ENCODE peak calls at places on chromosomes 1 and 21, in eight cellular contexts. C is HCT116, O is SK-N-SH, G is endothelial cell of umbilical vein, F is GM12878, K is K562, W is H1, Y is HepG2. Q is an unnamed sample.

GRCh38 chr1:29485096-29485925 is 249.0 kb downstream of the PTPRU start:
- DNase-seq in C (no peak), O (no peak), G (no peak), F (no peak), K (no peak), W (no peak), Y (no peak), Q (no peak)

GRCh38 chr1:41856361-41857285 is 62.1 kb downstream of the HIVEP3 start:
- DNase-seq in C (no peak), O (no peak), G (no peak), F (no peak), K (no peak), W (no peak), Y (no peak), Q (no peak)

GRCh38 chr1:96581786-96582185 is 139.8 kb upstream of the PTBP2 start:
- DNase-seq in C (no peak), O (no peak), G (no peak), F (no peak), K (no peak), W (no peak), Y (no peak), Q (no peak)

GRCh38 chr1:107572674-107573205 is 392.2 kb downstream of the VAV3 start:
- DNase-seq in C (no peak), O (no peak), G (no peak), F (no peak), K (no peak), W (no peak), Y (no peak), Q (no peak)

GRCh38 chr1:172320723-172321122 is 99.8 kb upstream of the C1orf105 start:
- DNase-seq in C (no peak), O (no peak), G (peak; percentile 77), F (no peak), K (no peak), W (no peak), Y (no peak), Q (no peak)

GRCh38 chr1:111864862-111865261 is 109.2 kb downstream of the DDX20 start:
- DNase-seq in C (no peak), O (no peak), G (no peak), F (no peak), K (peak; percentile 4), W (no peak), Y (no peak), Q (no peak)

GRCh38 chr1:183291216-183291762 is 105.2 kb downstream of the LAMC2 start:
- DNase-seq in C (no peak), O (no peak), G (peak; percentile 16), F (no peak), K (no peak), W (no peak), Y (no peak), Q (no peak)

GRCh38 chr1:65097081-65097480 is 50.9 kb upstream of the AK4 start:
- DNase-seq in C (no peak), O (no peak), G (no peak), F (no peak), K (no peak), W (no peak), Y (no peak), Q (no peak)

GRCh38 chr1:151990856-151991198 is 2.8 kb downstream of the S100A10 start:
- DNase-seq in C (no peak), O (no peak), G (peak; percentile 80), F (no peak), K (no peak), W (no peak), Y (peak; percentile 73), Q (no peak)

GRCh38 chr1:177286396-177286795 is 115.6 kb downstream of the BRINP2 start:
- DNase-seq in C (no peak), O (no peak), G (no peak), F (no peak), K (no peak), W (no peak), Y (no peak), Q (no peak)

GRCh38 chr1:236733654-236734053 is 47.4 kb downstream of the ACTN2 start:
- DNase-seq in C (no peak), O (no peak), G (peak; percentile 31), F (no peak), K (no peak), W (no peak), Y (no peak), Q (no peak)

GRCh38 chr1:20590313-20590777 is 1.4 kb downstream of the CDA start:
- DNase-seq in C (no peak), O (peak; percentile 48), G (no peak), F (no peak), K (no peak), W (no peak), Y (peak; percentile 55), Q (no peak)

GRCh38 chr1:214583113-214583512 is 19.9 kb upstream of the CENPF start:
- DNase-seq in C (no peak), O (no peak), G (no peak), F (no peak), K (no peak), W (no peak), Y (no peak), Q (no peak)

GRCh38 chr1:214579183-214579582 is 23.8 kb upstream of the CENPF start:
- DNase-seq in C (no peak), O (no peak), G (no peak), F (no peak), K (no peak), W (no peak), Y (no peak), Q (no peak)

GRCh38 chr1:214583824-214584554 is 19.0 kb upstream of the CENPF start:
- DNase-seq in C (no peak), O (no peak), G (no peak), F (no peak), K (no peak), W (no peak), Y (no peak), Q (no peak)

GRCh38 chr1:214582289-214582891 is 20.6 kb upstream of the CENPF start:
- DNase-seq in C (no peak), O (no peak), G (no peak), F (no peak), K (no peak), W (no peak), Y (no peak), Q (no peak)

GRCh38 chr1:214581785-214582184 is 21.2 kb upstream of the CENPF start:
- DNase-seq in C (peak; percentile 33), O (no peak), G (peak; percentile 68), F (no peak), K (no peak), W (no peak), Y (no peak), Q (no peak)
- TF ChIP-seq POLR2AphosphoS5 in C (peak; percentile 39), O (peak; percentile 81), G (peak; percentile 16), F (no peak), K (no peak), W (no peak), Y (no peak), Q (no peak)

DNA sequence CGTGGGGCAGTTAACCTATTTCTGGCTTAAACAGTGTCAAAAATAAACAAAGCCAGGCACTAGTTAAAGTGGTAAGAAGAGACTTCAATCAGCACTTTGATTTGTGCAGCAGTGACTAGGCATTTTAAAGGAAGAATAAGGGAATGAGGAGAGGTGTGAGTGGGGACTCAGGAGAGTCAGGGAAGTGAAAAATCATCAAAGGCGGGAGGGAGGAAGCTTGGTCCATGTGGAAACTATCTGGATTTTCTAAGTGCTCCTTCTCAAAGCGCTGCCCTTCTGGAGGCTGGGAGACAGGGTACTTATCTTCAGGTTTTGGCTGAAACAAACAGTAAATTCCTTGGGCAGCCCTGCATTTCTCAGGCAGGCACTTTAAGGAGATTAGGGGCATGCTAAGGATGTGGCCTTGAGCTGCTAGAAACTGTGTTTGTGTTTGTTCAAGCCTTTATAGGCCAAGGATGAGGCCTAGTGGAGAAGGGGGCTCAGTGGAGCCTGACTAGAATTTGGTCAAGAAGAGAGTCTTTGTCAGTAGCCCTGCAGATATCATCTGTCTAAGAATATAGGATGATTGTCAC is 486.5 kb downstream of the SIPA1L2 start:
- DNase-seq in C (no peak), O (no peak), G (no peak), F (no peak), K (no peak), W (no peak), Y (no peak), Q (no peak)
- H3K9ac ChIP-seq in C (no peak overlapping the region), O (peak overlapping the region; percentile 26), G (no peak overlapping the region), F (no peak overlapping the region), K (no peak overlapping the region), W (no peak overlapping the region), Y (no peak overlapping the region), Q (no peak overlapping the region)

GRCh38 chr21:26199471-26199870 is 28.9 kb upstream of the APP start:
- DNase-seq in C (no peak), O (no peak), G (no peak), F (no peak), K (no peak), W (no peak), Y (no peak), Q (no peak)
- TF ChIP-seq POLR2AphosphoS5 in C (no peak), O (no peak), G (no peak), F (no peak), K (no peak), W (no peak), Y (no peak), Q (no peak)

DNA sequence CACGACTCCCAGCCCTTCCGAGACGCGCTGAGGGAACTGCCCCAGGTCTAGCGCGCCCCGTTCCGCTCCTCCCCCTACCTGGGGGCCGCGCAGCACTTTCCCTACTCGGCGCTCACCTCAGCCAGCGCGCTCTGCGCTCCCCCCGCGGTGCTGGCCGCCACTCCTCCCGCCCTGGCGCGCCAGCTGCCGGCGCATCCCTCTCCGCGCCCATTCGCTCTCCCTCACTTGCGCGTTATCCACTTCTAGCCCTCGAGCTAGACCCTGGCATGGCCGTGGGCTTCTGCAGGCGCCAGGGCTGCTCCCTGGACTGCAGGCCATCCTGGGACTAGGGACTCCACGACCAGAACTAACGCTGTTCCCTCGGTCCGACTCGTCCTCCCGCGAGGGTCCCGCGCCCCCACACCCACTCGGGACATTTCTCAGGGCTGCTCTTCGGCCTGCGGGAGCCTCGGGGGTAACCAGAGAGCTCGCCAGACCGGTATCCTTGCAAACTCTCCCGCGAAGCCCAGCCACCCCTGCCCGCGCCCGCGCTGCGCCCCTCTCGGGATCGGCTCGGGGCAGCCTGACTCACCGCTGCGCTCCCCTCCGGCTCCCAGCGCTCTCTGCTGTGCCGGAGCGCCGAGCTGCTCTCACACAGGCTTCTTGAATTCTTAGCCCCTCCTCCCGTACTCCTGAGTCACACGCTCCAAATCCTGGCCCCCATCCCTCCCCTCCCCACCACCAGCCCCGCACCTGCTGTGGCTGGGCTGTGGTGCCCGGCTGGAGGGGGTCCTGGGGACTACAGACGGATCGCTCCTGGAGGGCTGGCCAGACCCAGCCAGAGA is at the start of gene NGF:
- DNase-seq in C (no peak), O (peak; percentile 83), G (no peak), F (no peak), K (no peak), W (peak; percentile 63), Y (no peak), Q (no peak)
- H3K9ac ChIP-seq in C (no peak within 1 kb of the TSS), O (peak within 1 kb of the TSS; percentile 96), G (no peak within 1 kb of the TSS), F (no peak within 1 kb of the TSS), K (no peak within 1 kb of the TSS), W (no peak within 1 kb of the TSS), Y (no peak within 1 kb of the TSS), Q (no peak within 1 kb of the TSS)